ENCODE peak calls at places on chromosomes 16 and 17, in six cellular contexts. P is HTR-8/SVneo; W is cardiac fibroblast; F is GM12865; Q is transverse colon; D is activated T-helper 1 cell treated with anti-CD3 and anti-CD28 coated beads, Interleukin-2, amount 50 U/mL, for 16 hours. E is an unnamed sample.

GRCh38 chr17:57016764-57017116 is 38.8 kb downstream of the SCPEP1 start:
- DNase-seq in P (no peak), W (no peak), F (no peak), Q (no peak), D (no peak), E (no peak)

GRCh38 chr16:24758986-24759385 is 29.5 kb downstream of the TNRC6A start:
- DNase-seq in P (no peak), W (no peak), F (no peak), Q (no peak), D (no peak), E (no peak)

GRCh38 chr16:54355251-54355650 is 68.7 kb upstream of the IRX3 start:
- DNase-seq in P (no peak), W (peak; percentile 29), F (no peak), Q (no peak), D (no peak), E (no peak)

GRCh38 chr17:79607941-79608728 is 2.7 kb downstream of the RBFOX3 start:
- DNase-seq in P (no peak), W (peak; percentile 21), F (no peak), Q (peak; percentile 20), D (no peak), E (peak; percentile 75)

GRCh38 chr17:45646288-45646988 is 137.7 kb upstream of the CRHR1 start:
- DNase-seq in P (no peak), W (no peak), F (no peak), Q (no peak), D (no peak), E (no peak)

GRCh38 chr17:40194821-40195220 is 17.6 kb downstream of the RAPGEFL1 start:
- DNase-seq in P (no peak), W (no peak), F (no peak), Q (no peak), D (no peak), E (no peak)

GRCh38 chr17:10769840-10770239 is 34.1 kb downstream of the TMEM238L start:
- DNase-seq in P (no peak), W (no peak), F (no peak), Q (no peak), D (no peak), E (no peak)

GRCh38 chr16:74778646-74779045 is 4.0 kb upstream of the FA2H start:
- DNase-seq in P (no peak), W (no peak), F (no peak), Q (peak; percentile 76), D (no peak), E (no peak)

GRCh38 chr17:78127888-78128615 is 503 bp downstream of the TMC6 start:
- DNase-seq in P (no peak), W (no peak), F (no peak), Q (peak; percentile 51), D (no peak), E (peak; percentile 33)

GRCh38 chr17:29140631-29141483 is 39.3 kb downstream of the MYO18A start:
- DNase-seq in P (no peak), W (peak; percentile 49), F (peak; percentile 45), Q (no peak), D (peak; percentile 32), E (no peak)

GRCh38 chr16:68296291-68296690 is 14.5 kb downstream of the SLC7A6OS start:
- DNase-seq in P (no peak), W (no peak), F (no peak), Q (no peak), D (no peak), E (no peak)

GRCh38 chr17:68600881-68601564 is at the start of gene FAM20A:
- DNase-seq in P (no peak), W (peak; percentile 43), F (no peak), Q (peak; percentile 13), D (no peak), E (peak; percentile 50)

GRCh38 chr16:11234884-11235702 is 20.9 kb downstream of the SOCS1 start:
- DNase-seq in P (no peak), W (no peak), F (no peak), Q (no peak), D (no peak), E (no peak)

GRCh38 chr17:7313028-7313889 is 1.9 kb downstream of the GPS2 start:
- DNase-seq in P (no peak), W (no peak), F (peak; percentile 57), Q (no peak), D (no peak), E (no peak)

GRCh38 chr17:622356-622755 is 92.3 kb downstream of the VPS53 start:
- DNase-seq in P (peak; percentile 37), W (peak; percentile 33), F (no peak), Q (no peak), D (no peak), E (no peak)

GRCh38 chr17:9057310-9057709 is 36.0 kb downstream of the NTN1 start:
- DNase-seq in P (no peak), W (no peak), F (no peak), Q (no peak), D (no peak), E (no peak)

GRCh38 chr17:57935833-57936807 is 19.1 kb downstream of the CUEDC1 start:
- DNase-seq in P (no peak), W (peak; percentile 78), F (no peak), Q (peak; percentile 49), D (no peak), E (no peak)

GRCh38 chr16:87057291-87057881 is 259.8 kb downstream of the C16orf95 start:
- DNase-seq in P (no peak), W (no peak), F (no peak), Q (no peak), D (no peak), E (no peak)

GRCh38 chr17:47280072-47280811 is 26.6 kb downstream of the ITGB3 start:
- DNase-seq in P (no peak), W (peak; percentile 39), F (no peak), Q (no peak), D (no peak), E (no peak)

GRCh38 chr16:3101018-3101840 is 2.1 kb upstream of the ZSCAN10 start:
- DNase-seq in P (peak; percentile 44), W (peak; percentile 37), F (peak; percentile 53), Q (no peak), D (no peak), E (no peak)

GRCh38 chr17:12730931-12731521 is 58.3 kb upstream of the ARHGAP44 start:
- DNase-seq in P (peak; percentile 6), W (peak; percentile 49), F (no peak), Q (peak; percentile 81), D (no peak), E (peak; percentile 60)

E was measured in progenitor cell of endocrine pancreas.